ENCODE peak calls at places on chromosomes 4 and X, in five cellular contexts. F is stimulated activated CD4-positive, alpha-beta T cell treated with anti-CD3 and anti-CD28 coated beads, TNF-alpha, amount 100 ng/mL, for 48 hours; O is lower leg skin; I is activated CD4-positive, CD25-positive, alpha-beta regulatory T cell; Z is mesenteric fat pad. A is an unnamed sample.

GRCh38 chrX:2967012-2967411 is 37.9 kb upstream of the ARSD start:
- DNase-seq in I (no peak), Z (no peak), F (no peak), O (no peak), A (no peak)

GRCh38 chrX:38860106-38861013 is 59.1 kb downstream of the MID1IP1 start:
- DNase-seq in I (no peak), Z (no peak), O (no peak), F (no peak), A (no peak)

GRCh38 chrX:10254746-10255145 is 98.0 kb downstream of the CLCN4 start:
- DNase-seq in F (no peak), Z (no peak), O (no peak), I (no peak), A (no peak)

GRCh38 chrX:66328950-66329596 is 165.0 kb downstream of the HEPH start:
- DNase-seq in O (no peak), I (no peak), F (no peak), Z (peak), A (peak)

GRCh38 chr4:152456609-152457008 is 79.3 kb downstream of the FBXW7 start:
- DNase-seq in I (no peak), F (no peak), O (no peak), Z (no peak), A (no peak)

GRCh38 chr4:91957963-91958362 is 345.8 kb upstream of the GRID2 start:
- DNase-seq in F (no peak), O (no peak), I (no peak), Z (no peak), A (no peak)

GRCh38 chr4:97432551-97432950 is 710.7 kb downstream of the STPG2 start:
- DNase-seq in O (no peak), F (no peak), I (no peak), Z (no peak), A (no peak)

GRCh38 chrX:8138252-8138651 is 32.8 kb downstream of the VCX2 start:
- DNase-seq in I (no peak), Z (no peak), F (no peak), O (no peak), A (no peak)

GRCh38 chr4:168325591-168325990 is 7.0 kb upstream of the DDX60 start:
- DNase-seq in I (no peak), Z (no peak), F (no peak), O (no peak), A (no peak)

GRCh38 chr4:173494013-173494970 is 35.7 kb downstream of the HAND2 start:
- DNase-seq in F (peak), O (peak), Z (no peak), I (no peak), A (no peak)

GRCh38 chrX:55709735-55710134 is 7.8 kb upstream of the RRAGB start:
- DNase-seq in I (no peak), O (no peak), Z (no peak), F (no peak), A (no peak)

GRCh38 chr4:2971275-2971674 is 7.9 kb downstream of the GRK4 start:
- DNase-seq in Z (no peak), I (no peak), F (no peak), O (no peak), A (no peak)

GRCh38 chr4:12701384-12701783 is 782.8 kb downstream of the RAB28 start:
- DNase-seq in F (no peak), O (no peak), Z (no peak), I (no peak), A (no peak)

GRCh38 chr4:159669094-159669493 is 566.2 kb downstream of the RAPGEF2 start:
- DNase-seq in Z (no peak), I (no peak), F (no peak), O (no peak), A (no peak)

GRCh38 chrX:128975716-128976115 is 547.6 kb downstream of the SMARCA1 start:
- DNase-seq in F (no peak), O (no peak), Z (no peak), I (no peak), A (no peak)

GRCh38 chrX:124332481-124333424 is at the start of gene TEX13D:
- DNase-seq in F (no peak), Z (no peak), O (no peak), I (no peak), A (peak)

GRCh38 chr4:122914938-122915337 is 7.5 kb downstream of the NUDT6 start:
- DNase-seq in Z (no peak), I (no peak), O (no peak), F (no peak), A (no peak)

GRCh38 chr4:57355066-57355465 is 244.9 kb upstream of the IGFBP7 start:
- DNase-seq in Z (no peak), I (no peak), F (no peak), O (no peak), A (no peak)

GRCh38 chrX:21711126-21711847 is 46.6 kb downstream of the SMPX start:
- DNase-seq in F (no peak), I (no peak), O (no peak), Z (no peak), A (no peak)

GRCh38 chr4:88689877-88690276 is 7.8 kb downstream of the NAP1L5 start:
- DNase-seq in I (no peak), F (no peak), Z (no peak), O (no peak), A (no peak)

GRCh38 chr4:25900310-25900709 is 13.7 kb upstream of the SMIM20 start:
- DNase-seq in F (no peak), Z (no peak), I (no peak), O (no peak), A (no peak)

GRCh38 chrX:147899715-147900114 is 12.0 kb upstream of the FMR1 start:
- DNase-seq in I (no peak), F (no peak), Z (no peak), O (no peak), A (no peak)

GRCh38 chr4:89657931-89658700 is 178.8 kb downstream of the SNCA start:
- DNase-seq in I (no peak), O (no peak), Z (no peak), F (no peak), A (no peak)

GRCh38 chrX:103453655-103454054 is 65.6 kb downstream of the RAB40A start:
- DNase-seq in Z (no peak), F (no peak), I (no peak), O (no peak), A (no peak)

GRCh38 chr4:121277194-121278105 is 103.4 kb downstream of the QRFPR start:
- DNase-seq in O (no peak), Z (no peak), I (no peak), F (no peak), A (no peak)

GRCh38 chr4:38424171-38424871 is 239.7 kb upstream of the KLF3 start:
- DNase-seq in Z (no peak), F (no peak), I (no peak), O (no peak), A (peak)

GRCh38 chrX:120144178-120144844 is 14.1 kb upstream of the RHOXF2 start:
- DNase-seq in F (no peak), O (no peak), Z (no peak), I (no peak), A (peak)

GRCh38 chr4:55183926-55184599 is 58.7 kb upstream of the KDR start:
- DNase-seq in I (no peak), O (no peak), F (no peak), Z (no peak), A (no peak)

GRCh38 chr4:98166025-98166730 is 22.9 kb upstream of the STPG2 start:
- DNase-seq in F (no peak), O (no peak), I (no peak), Z (no peak), A (peak)

GRCh38 chr4:181897935-181898334 is 345.3 kb upstream of the TENM3 start:
- DNase-seq in F (no peak), Z (no peak), I (no peak), O (no peak), A (no peak)

GRCh38 chrX:9204560-9204959 is 170.6 kb upstream of the FAM9B start:
- DNase-seq in O (no peak), F (no peak), Z (no peak), I (no peak), A (no peak)

GRCh38 chr4:13546855-13547562 is 2.7 kb upstream of the NKX3-2 start:
- DNase-seq in F (no peak), O (peak), I (no peak), Z (peak), A (peak)

GRCh38 chr4:5874811-5875465 is 17.9 kb downstream of the CRMP1 start:
- DNase-seq in I (no peak), O (no peak), F (no peak), Z (no peak), A (no peak)

GRCh38 chrX:132413459-132413858 is 75.4 kb downstream of the MBNL3 start:
- DNase-seq in Z (no peak), I (no peak), F (no peak), O (no peak), A (peak)

GRCh38 chrX:107454302-107454701 is 4.8 kb downstream of the FRMPD3 start:
- DNase-seq in Z (no peak), F (no peak), I (no peak), O (no peak), A (no peak)

GRCh38 chrX:9308426-9308825 is 156.4 kb upstream of the TBL1X start:
- DNase-seq in F (no peak), I (no peak), Z (no peak), O (no peak), A (no peak)

GRCh38 chr4:188032170-188032569 is 36.6 kb downstream of the ZFP42 start:
- DNase-seq in Z (no peak), F (no peak), I (no peak), O (no peak), A (no peak)

GRCh38 chr4:99024481-99025275 is 29.2 kb downstream of the METAP1 start:
- DNase-seq in Z (no peak), I (no peak), O (no peak), F (no peak), A (no peak)

GRCh38 chr4:26032142-26032541 is 118.1 kb downstream of the SMIM20 start:
- DNase-seq in Z (no peak), I (no peak), F (no peak), O (no peak), A (no peak)

A was measured in kidney.